ENCODE peak calls at places on chromosome 11, in five cellular contexts. One of them, this sample, is unnamed.
A peak's percentile ranks its signal among the peaks of the same experiment; 100 is the strongest.

GRCh38 chr11:115164774-115165173 is 339.4 kb downstream of the CADM1 start:
- DNase-seq in body of pancreas: no peak
- DNase-seq in thyroid gland: no peak
- DNase-seq in CD4-positive, CD25-positive, alpha-beta regulatory T cell: no peak
- DNase-seq in HepG2: no peak
- DNase-seq in this sample: no peak

GRCh38 chr11:8291421-8292350 is 28.0 kb upstream of the LMO1 start:
- DNase-seq in body of pancreas: no peak
- DNase-seq in thyroid gland: no peak
- DNase-seq in CD4-positive, CD25-positive, alpha-beta regulatory T cell: no peak
- DNase-seq in HepG2: no peak
- DNase-seq in this sample: peak; percentile 77

GRCh38 chr11:34837246-34837856 is 78.8 kb downstream of the APIP start:
- DNase-seq in body of pancreas: no peak
- DNase-seq in thyroid gland: no peak
- DNase-seq in CD4-positive, CD25-positive, alpha-beta regulatory T cell: no peak
- DNase-seq in HepG2: peak; percentile 50
- DNase-seq in this sample: no peak

GRCh38 chr11:111446404-111447152 is 65.6 kb downstream of the BTG4 start:
- DNase-seq in body of pancreas: peak; percentile 76
- DNase-seq in thyroid gland: peak; percentile 75
- DNase-seq in CD4-positive, CD25-positive, alpha-beta regulatory T cell: peak; percentile 96
- DNase-seq in HepG2: peak; percentile 82
- DNase-seq in this sample: no peak

GRCh38 chr11:110078923-110079544 is 14.2 kb upstream of the ZC3H12C start:
- DNase-seq in body of pancreas: no peak
- DNase-seq in thyroid gland: no peak
- DNase-seq in CD4-positive, CD25-positive, alpha-beta regulatory T cell: no peak
- DNase-seq in HepG2: no peak
- DNase-seq in this sample: no peak

GRCh38 chr11:13487661-13488030 is 8.2 kb downstream of the PTH start:
- DNase-seq in body of pancreas: peak; percentile 52
- DNase-seq in thyroid gland: no peak
- DNase-seq in CD4-positive, CD25-positive, alpha-beta regulatory T cell: peak; percentile 39
- DNase-seq in HepG2: peak; percentile 77
- DNase-seq in this sample: no peak

GRCh38 chr11:113874096-113874919 is 1.1 kb downstream of the USP28 start:
- DNase-seq in body of pancreas: no peak
- DNase-seq in thyroid gland: no peak
- DNase-seq in CD4-positive, CD25-positive, alpha-beta regulatory T cell: no peak
- DNase-seq in HepG2: no peak
- DNase-seq in this sample: no peak

GRCh38 chr11:104918113-104918824 is 20.0 kb upstream of the CASP12 start:
- DNase-seq in body of pancreas: no peak
- DNase-seq in thyroid gland: no peak
- DNase-seq in CD4-positive, CD25-positive, alpha-beta regulatory T cell: peak; percentile 54
- DNase-seq in HepG2: no peak
- DNase-seq in this sample: no peak

GRCh38 chr11:125123947-125124633 is 12.7 kb upstream of the TMEM218 start:
- DNase-seq in body of pancreas: peak; percentile 78
- DNase-seq in thyroid gland: peak; percentile 44
- DNase-seq in CD4-positive, CD25-positive, alpha-beta regulatory T cell: peak; percentile 55
- DNase-seq in HepG2: peak; percentile 73
- DNase-seq in this sample: no peak

GRCh38 chr11:69435161-69435990 is 46.1 kb upstream of the LINC01488 start:
- DNase-seq in body of pancreas: no peak
- DNase-seq in thyroid gland: no peak
- DNase-seq in CD4-positive, CD25-positive, alpha-beta regulatory T cell: no peak
- DNase-seq in HepG2: no peak
- DNase-seq in this sample: no peak

GRCh38 chr11:8262552-8263108 is 1.0 kb downstream of the LMO1 start:
- DNase-seq in body of pancreas: peak; percentile 58
- DNase-seq in thyroid gland: peak; percentile 35
- DNase-seq in CD4-positive, CD25-positive, alpha-beta regulatory T cell: peak; percentile 27
- DNase-seq in HepG2: no peak
- DNase-seq in this sample: no peak

GRCh38 chr11:118012083-118012669 is 26.0 kb downstream of the IL10RA start:
- DNase-seq in body of pancreas: no peak
- DNase-seq in thyroid gland: no peak
- DNase-seq in CD4-positive, CD25-positive, alpha-beta regulatory T cell: peak; percentile 63
- DNase-seq in HepG2: no peak
- DNase-seq in this sample: no peak

DNA sequence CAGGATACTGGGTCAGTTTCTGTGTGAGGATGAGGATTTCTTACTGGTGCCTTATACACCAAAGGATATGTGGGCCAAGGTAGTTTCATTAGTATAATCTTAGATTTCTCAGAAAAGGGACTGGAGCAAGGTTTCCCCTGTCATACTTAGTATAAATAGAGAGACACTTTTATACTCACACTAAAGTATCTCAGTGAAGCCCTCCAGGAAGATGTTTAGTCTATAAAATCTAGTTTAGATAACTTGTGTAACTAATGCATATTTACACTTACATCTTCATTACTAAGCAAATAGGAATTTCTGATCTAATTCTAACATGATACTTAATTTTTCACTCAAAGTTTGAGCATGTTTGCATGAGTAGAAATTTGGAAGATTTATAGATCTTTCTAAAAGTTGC is 11.1 kb downstream of the EMSY start:
- DNase-seq in body of pancreas: no peak
- DNase-seq in thyroid gland: no peak
- DNase-seq in CD4-positive, CD25-positive, alpha-beta regulatory T cell: no peak
- DNase-seq in HepG2: no peak
- DNase-seq in this sample: no peak
- H3K4me1 ChIP-seq in body of pancreas: peaks cover 3% of the 10 kb centered on the region
- H3K4me1 ChIP-seq in thyroid gland: no peaks in the 10 kb centered on the region
- H3K4me1 ChIP-seq in CD4-positive, CD25-positive, alpha-beta regulatory T cell: no peaks in the 10 kb centered on the region
- H3K4me1 ChIP-seq in HepG2: no peaks in the 10 kb centered on the region
- H3K4me1 ChIP-seq in this sample: no peaks in the 10 kb centered on the region

GRCh38 chr11:65434667-65435179 is 12.1 kb downstream of the NEAT1 start:
- DNase-seq in body of pancreas: no peak
- DNase-seq in thyroid gland: no peak
- DNase-seq in CD4-positive, CD25-positive, alpha-beta regulatory T cell: peak; percentile 12
- DNase-seq in HepG2: no peak
- DNase-seq in this sample: no peak
- H3K4me3 ChIP-seq in body of pancreas: no peak overlapping the region
- H3K4me3 ChIP-seq in thyroid gland: no peak overlapping the region
- H3K4me3 ChIP-seq in CD4-positive, CD25-positive, alpha-beta regulatory T cell: no peak overlapping the region
- H3K4me3 ChIP-seq in HepG2: no peak overlapping the region
- H3K4me3 ChIP-seq in this sample: no peak overlapping the region

GRCh38 chr11:27201454-27202302 is 161.1 kb downstream of the BBOX1 start:
- DNase-seq in body of pancreas: peak; percentile 95
- DNase-seq in thyroid gland: peak; percentile 72
- DNase-seq in CD4-positive, CD25-positive, alpha-beta regulatory T cell: no peak
- DNase-seq in HepG2: peak; percentile 96
- DNase-seq in this sample: peak; percentile 76
- H3K4me1 ChIP-seq in body of pancreas: peaks cover 32% of the 10 kb centered on the region
- H3K4me1 ChIP-seq in thyroid gland: peaks cover 10% of the 10 kb centered on the region
- H3K4me1 ChIP-seq in CD4-positive, CD25-positive, alpha-beta regulatory T cell: no peaks in the 10 kb centered on the region
- H3K4me1 ChIP-seq in HepG2: peaks cover 47% of the 10 kb centered on the region
- H3K4me1 ChIP-seq in this sample: peaks cover 41% of the 10 kb centered on the region

GRCh38 chr11:40295466-40295865 is 1164.0 kb downstream of the LRRC4C start:
- DNase-seq in body of pancreas: no peak
- DNase-seq in thyroid gland: no peak
- DNase-seq in CD4-positive, CD25-positive, alpha-beta regulatory T cell: no peak
- DNase-seq in HepG2: no peak
- DNase-seq in this sample: no peak

GRCh38 chr11:40294343-40294723 is 1165.1 kb downstream of the LRRC4C start:
- DNase-seq in body of pancreas: no peak
- DNase-seq in thyroid gland: peak; percentile 20
- DNase-seq in CD4-positive, CD25-positive, alpha-beta regulatory T cell: no peak
- DNase-seq in HepG2: no peak
- DNase-seq in this sample: no peak

GRCh38 chr11:40293655-40294342 is 1165.7 kb downstream of the LRRC4C start:
- DNase-seq in body of pancreas: peak; percentile 78
- DNase-seq in thyroid gland: peak; percentile 80
- DNase-seq in CD4-positive, CD25-positive, alpha-beta regulatory T cell: peak; percentile 43
- DNase-seq in HepG2: peak; percentile 61
- DNase-seq in this sample: no peak

GRCh38 chr11:40291304-40292100 is 1168.0 kb downstream of the LRRC4C start:
- DNase-seq in body of pancreas: no peak
- DNase-seq in thyroid gland: no peak
- DNase-seq in CD4-positive, CD25-positive, alpha-beta regulatory T cell: no peak
- DNase-seq in HepG2: no peak
- DNase-seq in this sample: no peak

DNA sequence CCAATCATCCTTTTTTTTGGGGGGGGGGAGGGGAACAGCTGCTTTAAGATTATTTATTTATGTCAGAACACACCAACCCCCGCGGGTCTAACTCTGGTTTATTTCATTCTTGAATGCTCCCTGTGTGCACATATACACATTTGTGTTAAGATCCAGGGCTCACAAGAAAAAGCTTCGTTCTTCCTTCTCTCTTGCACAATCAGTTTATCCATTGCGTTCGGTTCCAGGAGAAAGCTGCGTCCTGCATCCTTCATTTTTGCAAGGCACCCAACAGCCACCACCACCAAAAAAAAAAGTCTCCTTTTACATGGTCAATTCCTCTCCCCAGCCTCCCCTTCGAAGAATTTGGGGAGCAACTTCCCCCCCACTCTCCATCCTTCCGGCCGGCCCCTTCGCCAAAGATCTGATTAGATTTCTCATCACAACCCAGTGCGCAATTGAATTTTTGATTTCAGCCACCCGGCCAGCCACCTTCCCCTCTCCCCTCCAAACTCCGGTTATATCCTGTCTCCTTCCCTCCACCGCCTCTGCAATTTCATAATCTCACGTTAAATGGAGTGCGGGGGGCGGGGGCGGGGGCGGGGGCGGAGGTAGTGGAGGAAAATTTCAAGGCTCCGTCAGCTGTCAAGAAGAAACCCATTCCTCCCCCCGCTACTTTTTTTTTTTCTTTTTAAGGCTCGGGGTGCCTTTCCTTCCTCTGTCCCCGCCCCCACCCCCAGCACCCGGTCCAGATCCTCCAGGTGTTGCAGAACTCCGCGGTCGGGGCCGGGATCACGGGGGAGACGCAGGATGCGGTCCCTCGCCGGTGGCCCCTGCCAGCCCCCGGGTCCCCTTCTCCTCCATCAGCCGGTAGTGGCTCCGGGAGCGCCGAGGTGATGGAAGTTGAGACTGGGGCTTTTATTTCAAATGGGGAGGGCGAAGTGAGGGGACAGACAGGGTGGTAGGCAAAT is 1166.5 kb downstream of the LRRC4C start:
- DNase-seq in body of pancreas: no peak
- DNase-seq in thyroid gland: peak; percentile 43
- DNase-seq in CD4-positive, CD25-positive, alpha-beta regulatory T cell: no peak
- DNase-seq in HepG2: no peak
- DNase-seq in this sample: no peak
- H3K4me3 ChIP-seq in body of pancreas: no peak overlapping the region
- H3K4me3 ChIP-seq in thyroid gland: peak overlapping the region; percentile 32
- H3K4me3 ChIP-seq in CD4-positive, CD25-positive, alpha-beta regulatory T cell: no peak overlapping the region
- H3K4me3 ChIP-seq in HepG2: no peak overlapping the region
- H3K4me3 ChIP-seq in this sample: peak overlapping the region; percentile 44

DNA sequence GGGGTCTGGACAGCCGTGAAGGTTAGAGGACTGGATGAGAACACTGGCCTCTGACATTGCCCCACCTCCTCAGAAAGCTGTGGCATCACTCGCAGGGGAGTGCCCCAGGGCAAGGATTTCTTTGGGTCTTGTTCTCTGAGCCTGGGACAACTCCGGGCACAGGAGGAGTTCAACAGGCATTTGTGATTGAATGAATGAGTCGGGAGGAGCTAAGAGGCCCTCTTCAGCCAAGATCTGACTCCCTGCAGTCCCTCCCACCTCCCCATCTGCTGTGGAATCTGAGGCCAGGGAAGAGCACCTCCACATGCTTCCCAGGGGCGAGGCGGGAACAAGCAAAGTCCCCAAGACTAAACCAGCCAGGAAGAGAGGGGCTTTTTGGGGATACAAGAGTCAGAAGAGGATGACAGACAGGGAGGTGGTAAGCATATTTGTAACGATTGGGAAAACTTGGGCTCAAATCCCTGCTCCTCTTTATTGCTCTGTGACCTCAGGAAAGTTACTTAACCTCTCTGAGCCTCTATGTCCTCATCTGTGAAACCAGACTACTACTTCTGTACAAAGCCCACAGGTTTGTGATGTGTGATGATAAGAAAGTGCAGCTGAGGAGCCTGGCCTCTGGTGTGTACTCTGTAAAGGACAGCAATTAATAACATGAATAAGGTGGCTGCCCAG is 6.4 kb downstream of the TP53I11 start:
- DNase-seq in body of pancreas: no peak
- DNase-seq in thyroid gland: no peak
- DNase-seq in CD4-positive, CD25-positive, alpha-beta regulatory T cell: no peak
- DNase-seq in HepG2: no peak
- DNase-seq in this sample: no peak
- H3K4me1 ChIP-seq in body of pancreas: peaks cover 39% of the 10 kb centered on the region
- H3K4me1 ChIP-seq in thyroid gland: peaks cover 85% of the 10 kb centered on the region
- H3K4me1 ChIP-seq in CD4-positive, CD25-positive, alpha-beta regulatory T cell: peaks cover 8% of the 10 kb centered on the region
- H3K4me1 ChIP-seq in HepG2: no peaks in the 10 kb centered on the region
- H3K4me1 ChIP-seq in this sample: peaks cover 30% of the 10 kb centered on the region

GRCh38 chr11:122159173-122159701 is 43.2 kb upstream of the BLID start:
- DNase-seq in body of pancreas: no peak
- DNase-seq in thyroid gland: peak; percentile 46
- DNase-seq in CD4-positive, CD25-positive, alpha-beta regulatory T cell: no peak
- DNase-seq in HepG2: no peak
- DNase-seq in this sample: no peak
- H3K4me3 ChIP-seq in body of pancreas: no peak overlapping the region
- H3K4me3 ChIP-seq in thyroid gland: no peak overlapping the region
- H3K4me3 ChIP-seq in CD4-positive, CD25-positive, alpha-beta regulatory T cell: no peak overlapping the region
- H3K4me3 ChIP-seq in HepG2: no peak overlapping the region
- H3K4me3 ChIP-seq in this sample: peak overlapping the region; percentile 47